ENCODE peak calls at places on chromosomes 6 and 20, in six cellular contexts. F is cardiac muscle cell, A is kidney, B is Calu3, D is H1, Q is heart right ventricle. W is an unnamed sample.

GRCh38 chr20:63027425-63028389 is 20.9 kb upstream of the BHLHE23 start:
- DNase-seq in F (no peak), A (peak; percentile 39), B (peak; percentile 64), D (no peak), Q (no peak), W (no peak)

GRCh38 chr6:117338567-117338966 is 73.2 kb downstream of the VGLL2 start:
- DNase-seq in F (no peak), A (no peak), B (no peak), D (no peak), Q (peak; percentile 49), W (no peak)

GRCh38 chr20:62712606-62713005 is 4.0 kb downstream of the NTSR1 start:
- DNase-seq in F (no peak), A (peak; percentile 65), B (no peak), D (no peak), Q (no peak), W (no peak)

GRCh38 chr6:29967379-29968010 is 25.2 kb downstream of the HLA-A start:
- DNase-seq in F (no peak), A (no peak), B (peak; percentile 33), D (no peak), Q (peak; percentile 76), W (no peak)

GRCh38 chr20:15220778-15221565 is 883.6 kb upstream of the FLRT3 start:
- DNase-seq in F (no peak), A (no peak), B (no peak), D (peak; percentile 10), Q (no peak), W (no peak)

GRCh38 chr6:43921039-43921438 is 151.0 kb downstream of the VEGFA start:
- DNase-seq in F (no peak), A (peak; percentile 49), B (no peak), D (no peak), Q (no peak), W (no peak)

GRCh38 chr6:151075943-151076555 is 163.7 kb upstream of the AKAP12 start:
- DNase-seq in F (no peak), A (no peak), B (no peak), D (no peak), Q (no peak), W (no peak)

GRCh38 chr20:20364747-20365558 is 3.0 kb upstream of the INSM1 start:
- DNase-seq in F (no peak), A (no peak), B (no peak), D (no peak), Q (no peak), W (no peak)

GRCh38 chr6:53391170-53391569 is 42.4 kb upstream of the ELOVL5 start:
- DNase-seq in F (no peak), A (no peak), B (no peak), D (no peak), Q (no peak), W (no peak)

GRCh38 chr6:167103041-167103816 is 19.7 kb upstream of the CCR6 start:
- DNase-seq in F (no peak), A (no peak), B (no peak), D (no peak), Q (no peak), W (no peak)

GRCh38 chr6:47484616-47485015 is 7.0 kb downstream of the CD2AP start:
- DNase-seq in F (no peak), A (no peak), B (no peak), D (no peak), Q (no peak), W (no peak)

GRCh38 chr20:40797425-40797824 is 108.4 kb upstream of the MAFB start:
- DNase-seq in F (no peak), A (no peak), B (peak; percentile 33), D (no peak), Q (no peak), W (no peak)

GRCh38 chr6:22343864-22344263 is 47.0 kb upstream of the PRL start:
- DNase-seq in F (no peak), A (no peak), B (no peak), D (no peak), Q (no peak), W (no peak)
- TF ChIP-seq CTCF in F (no peak), A (no peak), B (peak; percentile 24), D (peak; percentile 14), Q (no peak), W (no peak)

GRCh38 chr6:168823397-168824020 is 382.5 kb downstream of the SMOC2 start:
- DNase-seq in F (peak; percentile 40), A (no peak), B (no peak), D (no peak), Q (no peak), W (peak; percentile 62)
- TF ChIP-seq CTCF in F (no peak), A (no peak), B (no peak), D (no peak), Q (no peak), W (no peak)

DNA sequence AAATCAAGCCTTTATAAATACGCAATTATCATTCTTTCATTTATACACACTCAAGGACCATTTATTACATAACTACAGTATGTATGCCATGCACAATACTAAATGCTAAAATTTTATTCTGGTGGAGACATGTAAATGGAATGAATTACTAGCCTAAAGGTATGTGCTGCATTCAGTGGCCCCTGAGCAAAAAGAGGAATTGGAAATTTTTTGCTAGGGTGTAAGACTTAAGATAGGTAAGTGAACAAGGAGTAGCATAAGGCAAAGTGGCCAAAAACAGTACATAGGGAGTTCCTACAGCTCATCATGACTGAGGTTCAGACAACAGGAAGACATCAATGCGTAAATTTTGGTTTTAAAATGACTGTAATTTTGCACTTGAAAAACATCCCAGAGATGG is 2.3 kb upstream of the MTFR2 start:
- DNase-seq in F (no peak), A (no peak), B (no peak), D (no peak), Q (no peak), W (no peak)
- TF ChIP-seq CTCF in F (no peak), A (no peak), B (no peak), D (no peak), Q (no peak), W (no peak)

DNA sequence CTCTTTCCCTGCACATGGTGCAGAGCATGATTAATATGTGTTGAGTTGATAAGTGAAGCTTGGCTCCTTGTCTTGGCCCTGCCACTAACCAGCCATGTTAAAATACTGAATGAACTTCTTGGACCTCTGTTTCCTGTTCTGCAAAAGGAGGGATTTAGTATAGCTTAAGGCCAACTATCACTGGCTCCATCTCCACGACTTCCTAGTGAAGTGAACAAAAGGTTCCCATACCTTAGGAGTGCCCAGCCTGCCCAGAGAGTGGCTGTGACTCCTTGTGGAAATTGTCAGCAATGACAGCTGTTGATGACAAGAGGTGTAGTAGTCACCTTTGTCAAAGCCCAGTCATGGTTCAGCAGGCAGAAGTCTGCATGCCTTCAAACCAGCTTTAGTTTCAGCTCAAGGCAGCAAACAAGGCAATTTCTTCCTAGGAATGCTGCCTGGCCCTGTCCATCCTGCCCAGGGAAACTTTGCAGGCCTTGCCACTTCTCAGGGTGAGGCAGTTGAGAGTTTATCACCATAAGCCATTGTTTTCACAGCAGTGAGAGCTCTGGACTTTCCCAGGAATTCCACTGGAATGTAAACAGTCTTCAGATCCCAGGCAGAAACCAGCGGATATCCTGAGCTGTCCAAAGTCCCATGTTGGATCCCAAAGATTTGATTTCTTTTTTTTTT is 169.7 kb upstream of the TNFAIP3 start:
- DNase-seq in F (peak; percentile 91), A (no peak), B (no peak), D (no peak), Q (no peak), W (peak; percentile 39)
- TF ChIP-seq CTCF in F (no peak), A (no peak), B (no peak), D (peak; percentile 28), Q (no peak), W (no peak)

DNA sequence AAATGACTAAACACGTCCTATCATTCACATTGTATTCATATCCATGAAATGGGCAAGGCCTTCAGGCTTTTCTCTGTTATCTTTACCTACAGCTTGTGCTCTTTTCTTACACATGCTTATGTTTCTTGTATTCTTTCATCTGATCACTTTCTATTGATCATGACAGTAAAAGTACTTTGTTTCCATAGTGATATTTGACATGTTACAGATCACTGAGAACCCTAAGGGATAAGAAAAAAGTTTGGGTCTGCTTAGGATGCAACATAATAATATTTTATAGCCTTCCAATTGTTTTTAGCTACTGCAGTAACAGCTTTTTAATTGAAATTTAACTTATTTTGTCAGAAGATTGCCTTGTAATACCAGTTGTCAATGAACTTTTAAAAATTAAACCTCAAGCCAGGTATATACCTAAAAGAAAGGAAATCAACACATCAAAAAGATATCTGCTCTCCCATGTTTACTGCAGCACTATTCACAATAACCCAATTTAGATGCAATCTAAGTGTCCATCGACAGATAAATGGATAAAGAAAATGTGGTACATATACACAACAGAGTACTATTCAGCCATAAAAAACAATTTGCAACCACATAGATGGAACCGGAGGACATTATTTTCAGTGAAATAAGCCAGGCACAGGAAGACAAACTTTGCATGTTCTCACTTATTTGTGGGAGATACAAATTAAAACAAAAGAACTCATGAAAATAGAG is 3.0 kb upstream of the SMIM8 start:
- DNase-seq in F (no peak), A (no peak), B (no peak), D (no peak), Q (no peak), W (no peak)
- TF ChIP-seq CTCF in F (no peak), A (no peak), B (no peak), D (no peak), Q (no peak), W (no peak)

DNA sequence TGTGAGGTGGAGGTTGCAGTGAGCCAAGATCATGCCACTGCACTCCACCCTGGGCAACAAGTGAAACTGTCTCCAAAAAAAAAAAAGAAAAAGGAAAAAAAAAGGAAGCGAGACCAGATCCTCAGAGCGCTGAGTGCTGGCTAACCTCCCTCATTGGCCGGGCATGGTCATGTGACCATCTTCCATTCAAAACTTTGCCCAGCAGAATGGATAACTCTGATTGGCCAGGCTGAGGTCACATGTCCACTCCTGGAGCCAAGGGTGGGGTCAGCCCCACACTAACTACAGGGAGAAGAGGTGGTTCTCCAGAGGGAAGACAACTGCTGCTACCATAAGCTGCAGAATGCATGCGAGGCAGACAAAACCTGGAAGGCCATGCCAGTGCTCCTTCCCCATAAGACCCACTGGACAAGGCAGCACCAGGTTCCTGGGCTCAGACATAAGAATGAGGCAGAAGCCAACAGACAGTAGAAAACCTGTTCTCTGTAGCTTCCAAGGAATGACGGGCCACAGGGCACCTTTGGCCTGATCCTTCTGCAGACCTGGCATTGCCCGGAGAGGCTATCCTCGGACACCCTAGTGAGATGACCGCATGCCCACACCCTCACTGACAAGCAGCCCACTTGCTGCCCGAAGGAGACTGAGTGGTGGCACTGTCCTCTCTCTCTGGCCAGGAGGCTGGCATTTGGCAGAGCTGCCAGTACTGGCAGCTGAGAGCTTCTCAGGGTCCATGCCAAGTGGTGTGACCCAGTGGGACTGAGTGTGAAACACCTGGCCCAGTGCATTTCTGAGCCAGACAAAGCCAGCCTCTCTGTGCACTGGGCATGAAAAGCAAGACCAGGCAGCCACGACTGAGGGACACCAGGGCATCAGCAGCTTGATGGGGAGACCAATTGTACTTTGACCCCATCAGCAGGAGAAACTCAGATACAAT is 311.9 kb upstream of the SULF2 start:
- DNase-seq in F (no peak), A (no peak), B (no peak), D (no peak), Q (no peak), W (no peak)
- TF ChIP-seq CTCF in F (no peak), A (no peak), B (no peak), D (no peak), Q (no peak), W (no peak)

W was measured in ovary.